ENCODE peak calls at places on chromosomes 16 and 17, in eight cellular contexts. P, H, G, A, E, L, S and X are unnamed samples.

GRCh38 chr16:56267888-56268287 is 76.6 kb downstream of the GNAO1 start:
- DNase-seq in E (no peak), A (no peak), S (no peak), L (no peak), P (no peak), G (no peak), H (no peak), X (no peak)

GRCh38 chr17:78674156-78674555 is 97.0 kb upstream of the DNAH17 start:
- DNase-seq in L (no peak), S (peak), E (no peak), H (no peak), A (no peak), P (no peak), G (no peak), X (no peak)

GRCh38 chr17:77634710-77635109 is 323.8 kb upstream of the TNRC6C start:
- DNase-seq in A (no peak), P (no peak), L (no peak), G (no peak), H (no peak), S (no peak), E (no peak), X (peak)

GRCh38 chr16:66706506-66706880 is 9.9 kb upstream of the CMTM4 start:
- DNase-seq in A (no peak), E (no peak), L (no peak), S (peak), G (no peak), P (no peak), H (no peak), X (no peak)

GRCh38 chr16:17199135-17199534 is 271.6 kb downstream of the XYLT1 start:
- DNase-seq in S (no peak), P (no peak), L (no peak), G (no peak), A (no peak), E (no peak), H (no peak), X (no peak)

GRCh38 chr17:80649200-80649644 is 104.6 kb downstream of the RPTOR start:
- DNase-seq in S (no peak), A (no peak), G (peak), L (no peak), H (no peak), P (no peak), E (no peak), X (no peak)

GRCh38 chr17:79845601-79845949 is 6.3 kb upstream of the CBX4 start:
- DNase-seq in G (no peak), A (no peak), E (no peak), S (no peak), L (no peak), P (no peak), H (peak), X (no peak)

GRCh38 chr16:57413301-57413730 is 8.7 kb downstream of the CCL17 start:
- DNase-seq in E (no peak), L (no peak), H (no peak), A (no peak), G (no peak), S (no peak), P (no peak), X (peak)

GRCh38 chr17:35825206-35825605 is 15.9 kb downstream of the TAF15 start:
- DNase-seq in E (no peak), H (no peak), S (no peak), P (no peak), L (no peak), G (no peak), A (no peak), X (no peak)

GRCh38 chr17:28482551-28483199 is 9.2 kb downstream of the SLC13A2 start:
- DNase-seq in G (no peak), A (no peak), S (peak), E (no peak), L (no peak), P (no peak), H (no peak), X (no peak)

GRCh38 chr16:31268891-31269290 is 9.1 kb downstream of the ITGAM start:
- DNase-seq in S (no peak), G (no peak), E (no peak), H (no peak), P (no peak), L (no peak), A (no peak), X (no peak)

GRCh38 chr17:67467500-67468481 is 90.7 kb downstream of the PITPNC1 start:
- DNase-seq in S (no peak), A (no peak), G (no peak), P (no peak), E (no peak), H (no peak), L (no peak), X (peak)

GRCh38 chr16:867421-868385 is 67.2 kb upstream of the GNG13 start:
- DNase-seq in L (no peak), P (no peak), A (no peak), E (no peak), S (no peak), G (no peak), H (no peak), X (no peak)

GRCh38 chr17:27413792-27414191 is 42.5 kb upstream of the KSR1 start:
- DNase-seq in L (no peak), S (no peak), E (no peak), H (no peak), G (no peak), P (no peak), A (no peak), X (no peak)

GRCh38 chr17:71550675-71551074 is 570.1 kb upstream of the SOX9 start:
- DNase-seq in S (no peak), A (no peak), L (no peak), E (no peak), G (no peak), P (no peak), H (no peak), X (no peak)

GRCh38 chr17:79008666-79009387 is 737 bp downstream of the CANT1 start:
- DNase-seq in A (no peak), H (peak), E (no peak), L (no peak), S (no peak), P (no peak), G (no peak), X (no peak)

GRCh38 chr17:49633762-49634486 is 44.0 kb downstream of the SPOP start:
- DNase-seq in A (no peak), H (no peak), L (no peak), S (no peak), P (no peak), G (no peak), E (no peak), X (no peak)

GRCh38 chr16:57639172-57639571 is 10.7 kb downstream of the ADGRG1 start:
- DNase-seq in A (no peak), L (no peak), S (peak), G (no peak), H (peak), P (no peak), E (peak), X (no peak)

GRCh38 chr16:48384305-48384981 is 770 bp downstream of the SIAH1 start:
- DNase-seq in A (no peak), S (peak), L (no peak), G (peak), E (peak), H (no peak), P (no peak), X (peak)

GRCh38 chr16:57435838-57436237 is 11.3 kb downstream of the CIAPIN1 start:
- DNase-seq in L (no peak), H (no peak), E (no peak), S (no peak), G (no peak), P (no peak), A (no peak), X (no peak)

GRCh38 chr16:86882586-86883280 is 304.4 kb downstream of the FOXL1 start:
- DNase-seq in P (peak), G (peak), L (peak), H (no peak), S (no peak), A (no peak), E (no peak), X (no peak)

GRCh38 chr17:4586043-4586442 is 1.7 kb downstream of the SMTNL2 start:
- DNase-seq in H (no peak), A (no peak), E (no peak), P (no peak), S (no peak), G (no peak), L (no peak), X (no peak)

GRCh38 chr16:78437352-78437968 is 338.0 kb downstream of the WWOX start:
- DNase-seq in H (peak), E (peak), S (peak), P (no peak), G (peak), A (peak), L (no peak), X (peak)

GRCh38 chr16:1071561-1072225 is 854 bp upstream of the SSTR5 start:
- DNase-seq in L (no peak), S (no peak), G (no peak), A (no peak), H (no peak), E (no peak), P (no peak), X (no peak)

GRCh38 chr16:73951541-73951940 is 345.1 kb upstream of the PSMD7 start:
- DNase-seq in G (no peak), P (no peak), A (no peak), S (no peak), H (no peak), E (no peak), L (no peak), X (no peak)

GRCh38 chr17:18045691-18046090 is 6.5 kb downstream of the GID4 start:
- DNase-seq in G (no peak), S (no peak), E (no peak), H (no peak), L (no peak), A (no peak), P (no peak), X (no peak)

GRCh38 chr16:64362193-64362592 is 759.7 kb downstream of the CDH11 start:
- DNase-seq in E (no peak), L (no peak), G (peak), A (no peak), P (peak), H (no peak), S (no peak), X (no peak)

GRCh38 chr16:50259334-50260205 is 6.8 kb upstream of the ADCY7 start:
- DNase-seq in S (peak), E (peak), A (no peak), P (no peak), G (peak), H (no peak), L (no peak), X (no peak)

GRCh38 chr17:14268264-14268663 is 31.6 kb upstream of the CDRT15 start:
- DNase-seq in P (no peak), G (peak), L (no peak), S (no peak), A (no peak), E (no peak), H (no peak), X (no peak)

GRCh38 chr16:53207810-53208752 is 153.3 kb downstream of the CHD9 start:
- DNase-seq in P (peak), A (peak), L (peak), G (peak), H (peak), E (peak), S (peak), X (peak)

GRCh38 chr16:89134269-89134668 is 37.3 kb upstream of the CDH15 start:
- DNase-seq in G (no peak), P (no peak), H (no peak), A (no peak), L (no peak), E (no peak), S (no peak), X (no peak)

GRCh38 chr17:59369026-59369724 is 37.7 kb downstream of the YPEL2 start:
- DNase-seq in A (no peak), S (no peak), P (no peak), H (no peak), G (no peak), L (no peak), E (no peak), X (no peak)

GRCh38 chr17:64240741-64241347 is 22.2 kb downstream of the TEX2 start:
- DNase-seq in E (no peak), P (no peak), S (no peak), A (no peak), L (peak), G (peak), H (no peak), X (no peak)

GRCh38 chr17:78019367-78019975 is 61.0 kb downstream of the TNRC6C start:
- DNase-seq in E (no peak), P (no peak), G (peak), H (no peak), S (no peak), A (no peak), L (no peak), X (no peak)

GRCh38 chr17:588519-588918 is 126.1 kb downstream of the VPS53 start:
- DNase-seq in H (no peak), A (no peak), P (no peak), G (no peak), L (no peak), E (no peak), S (peak), X (no peak)

GRCh38 chr17:77160032-77160876 is 19.5 kb downstream of the SEC14L1 start:
- DNase-seq in P (no peak), S (no peak), L (no peak), G (no peak), H (no peak), E (no peak), A (no peak), X (no peak)

GRCh38 chr17:80804466-80804865 is 187.2 kb upstream of the CHMP6 start:
- DNase-seq in L (no peak), A (no peak), P (no peak), G (no peak), E (no peak), S (no peak), H (no peak), X (no peak)

GRCh38 chr17:65370669-65371126 is 190.8 kb downstream of the AXIN2 start:
- DNase-seq in E (no peak), L (no peak), H (no peak), G (no peak), A (no peak), P (no peak), S (no peak), X (no peak)

GRCh38 chr17:78374631-78375274 is 3.7 kb upstream of the PGS1 start:
- DNase-seq in E (peak), A (no peak), P (no peak), G (peak), H (no peak), L (no peak), S (no peak), X (no peak)

DNA sequence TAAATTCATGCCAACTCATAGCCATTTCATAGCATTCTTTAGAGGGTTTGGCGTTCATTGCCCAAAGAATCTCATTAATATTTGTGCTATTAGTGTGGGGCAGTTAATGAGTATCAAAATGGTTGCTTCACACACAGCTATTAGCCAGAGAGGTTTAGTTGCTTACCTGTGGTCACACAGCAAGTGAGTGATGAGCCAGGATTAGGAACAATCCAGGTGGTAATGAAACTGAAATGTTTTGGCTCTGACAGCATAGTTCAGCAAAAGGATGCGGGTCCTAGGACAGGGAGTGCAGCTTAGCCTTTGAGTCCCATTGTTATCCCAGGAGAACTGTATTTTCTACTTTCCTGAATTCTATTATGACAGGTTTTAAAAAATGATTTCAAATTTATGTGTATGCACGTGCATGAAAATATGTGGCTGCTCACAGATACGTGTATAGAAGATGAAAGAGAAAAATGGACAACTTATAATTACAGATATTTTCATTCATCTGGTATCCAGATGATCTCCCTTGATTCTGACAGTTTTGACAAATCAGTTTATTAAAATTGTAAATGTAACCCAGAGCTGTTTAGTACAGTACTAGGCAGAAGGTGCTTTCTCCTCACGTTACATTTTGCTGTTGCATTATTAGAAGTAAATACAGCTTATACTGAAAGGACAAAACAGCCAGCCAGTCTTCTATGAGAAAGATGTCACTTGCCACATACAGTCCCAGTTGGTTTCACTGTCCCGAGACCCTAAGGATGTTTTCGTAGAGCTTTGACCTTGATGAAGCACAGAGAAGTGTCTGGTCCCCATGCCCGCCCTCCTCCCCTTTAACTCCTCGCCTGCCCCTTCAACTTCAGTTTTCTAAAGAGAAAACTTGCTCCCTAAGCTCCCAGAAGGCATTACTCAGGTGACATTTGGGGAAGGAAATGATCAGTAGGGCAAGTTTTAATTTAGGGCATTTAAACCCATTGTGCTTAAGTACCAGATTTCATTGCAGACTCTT is 99.8 kb upstream of the TBX2 start:
- DNase-seq in S (no peak), P (no peak), G (no peak), A (no peak), E (no peak), L (no peak), H (no peak), X (no peak)
- TF ChIP-seq CTCF in S (no peak), P (no peak), G (no peak), A (no peak), E (no peak), L (no peak), H (no peak), X (no peak)

GRCh38 chr17:44522883-44523671 is 19.9 kb upstream of the GPATCH8 start:
- DNase-seq in G (peak), E (peak), H (peak), S (peak), A (no peak), L (no peak), P (no peak), X (peak)
- TF ChIP-seq CTCF in G (peak), E (peak), H (peak), S (no peak), A (peak), L (peak), P (peak), X (peak)

GRCh38 chr17:1752425-1752941 is 9.4 kb upstream of the SERPINF1 start:
- DNase-seq in P (no peak), G (no peak), E (no peak), S (no peak), L (no peak), H (peak), A (no peak), X (peak)

GRCh38 chr17:1755993-1756306 is 5.9 kb upstream of the SERPINF1 start:
- DNase-seq in E (peak), A (no peak), G (no peak), P (no peak), L (no peak), H (peak), S (no peak), X (no peak)

GRCh38 chr17:1753767-1754429 is 8.0 kb upstream of the SERPINF1 start:
- DNase-seq in L (no peak), G (no peak), P (no peak), E (no peak), S (no peak), H (no peak), A (no peak), X (no peak)

GRCh38 chr17:1754430-1755112 is 7.3 kb upstream of the SERPINF1 start:
- DNase-seq in G (no peak), E (no peak), P (no peak), A (no peak), H (no peak), L (no peak), S (no peak), X (no peak)

DNA sequence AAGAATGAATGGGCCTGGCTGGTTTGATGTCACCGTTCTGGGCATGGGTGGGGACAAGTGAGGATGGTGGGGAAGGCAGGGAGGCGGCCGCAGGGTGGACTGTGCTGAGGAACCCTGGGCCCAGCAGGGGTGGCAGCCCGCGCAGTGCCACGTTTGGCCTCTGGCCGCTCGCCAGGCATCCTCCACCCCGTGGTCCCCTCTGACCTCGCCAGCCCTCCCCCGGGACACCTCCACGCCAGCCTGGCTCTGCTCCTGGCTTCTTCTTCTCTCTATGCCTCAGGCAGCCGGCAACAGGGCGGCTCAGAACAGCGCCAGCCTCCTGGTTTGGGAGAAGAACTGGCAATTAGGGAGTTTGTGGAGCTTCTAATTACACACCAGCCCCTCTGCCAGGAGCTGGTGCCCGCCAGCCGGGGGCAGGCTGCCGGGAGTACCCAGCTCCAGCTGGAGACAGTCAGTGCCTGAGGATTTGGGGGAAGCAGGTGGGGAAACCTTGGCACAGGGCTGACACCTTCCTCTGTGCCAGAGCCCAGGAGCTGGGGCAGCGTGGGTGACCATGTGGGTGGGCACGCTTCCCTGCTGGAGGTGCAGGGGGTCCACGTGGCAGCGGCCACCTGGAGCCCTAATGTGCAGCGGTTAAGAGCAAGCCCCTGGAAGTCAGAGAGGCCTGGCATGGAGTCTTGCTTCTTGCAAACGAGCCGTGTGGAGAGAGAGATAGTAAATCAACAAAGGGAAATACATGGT is 6.4 kb upstream of the SERPINF1 start:
- DNase-seq in S (no peak), L (no peak), G (no peak), A (no peak), H (no peak), E (no peak), P (no peak), X (no peak)
- TF ChIP-seq CTCF in S (no peak), L (no peak), G (no peak), A (no peak), H (no peak), E (no peak), P (no peak), X (no peak)

GRCh38 chr16:82630688-82631087 is 3.9 kb downstream of the CDH13 start:
- DNase-seq in H (no peak), E (no peak), S (no peak), A (no peak), L (no peak), P (no peak), G (peak), X (no peak)
- TF ChIP-seq CTCF in H (no peak), E (no peak), S (no peak), A (peak), L (peak), P (peak), G (peak), X (no peak)